ENCODE peak calls at places on chromosomes 13 and 19, in four cellular contexts. L is HCT116, F is K562, T is HepG2. Z is an unnamed sample.

GRCh38 chr19:30170081-30170480 is 202.1 kb upstream of the ZNF536 start:
- DNase-seq in L (no peak), F (no peak), T (no peak), Z (no peak)

GRCh38 chr19:44756089-44756562 is 7.6 kb downstream of the BCL3 start:
- DNase-seq in L (no peak), F (no peak), T (no peak), Z (no peak)

GRCh38 chr19:29741776-29742175 is 26.7 kb upstream of the C19orf12 start:
- DNase-seq in L (no peak), F (no peak), T (no peak), Z (no peak)

GRCh38 chr13:51118809-51119431 is 7.8 kb upstream of the C13orf42 start:
- DNase-seq in L (no peak), F (no peak), T (no peak), Z (no peak)

GRCh38 chr19:4525563-4526002 is 7.3 kb upstream of the PLIN4 start:
- DNase-seq in L (no peak), F (no peak), T (no peak), Z (no peak)

GRCh38 chr19:4357095-4357797 is 13.9 kb downstream of the MPND start:
- DNase-seq in L (no peak), F (no peak), T (no peak), Z (no peak)

GRCh38 chr19:16429066-16429758 is 42.6 kb downstream of the EPS15L1 start:
- DNase-seq in L (no peak), F (no peak), T (no peak), Z (no peak)

GRCh38 chr19:30587869-30588268 is 215.7 kb downstream of the ZNF536 start:
- DNase-seq in L (no peak), F (no peak), T (no peak), Z (no peak)

GRCh38 chr19:47641891-47642485 is 33.1 kb downstream of the BICRA start:
- DNase-seq in L (no peak), F (no peak), T (no peak), Z (no peak)

GRCh38 chr13:103386341-103386740 is 320.1 kb upstream of the SLC10A2 start:
- DNase-seq in L (no peak), F (no peak), T (no peak), Z (no peak)

GRCh38 chr13:43235028-43235427 is 211.6 kb downstream of the DNAJC15 start:
- DNase-seq in L (no peak), F (no peak), T (no peak), Z (no peak)

GRCh38 chr19:41328818-41329220 is 18.8 kb downstream of the CCDC97 start:
- DNase-seq in L (no peak), F (no peak), T (no peak), Z (no peak)

GRCh38 chr13:111927181-111927540 is 139.8 kb upstream of the SOX1 start:
- DNase-seq in L (no peak), F (no peak), T (no peak), Z (no peak)
- TF ChIP-seq SIN3A in L (no peak), F (no peak), T (no peak), Z (no peak)

GRCh38 chr19:33429891-33430673 is 56.6 kb downstream of the CEBPG start:
- DNase-seq in L (no peak), F (no peak), T (no peak), Z (no peak)
- TF ChIP-seq TCF7L2 in L (no peak), F (no peak), T (no peak), Z (no peak)

GRCh38 chr13:110379905-110380341 is 72.8 kb downstream of the COL4A2 start:
- DNase-seq in L (no peak), F (no peak), T (no peak), Z (no peak)
- TF ChIP-seq POLR2AphosphoS5 in L (no peak), F (no peak), T (no peak), Z (no peak)

DNA sequence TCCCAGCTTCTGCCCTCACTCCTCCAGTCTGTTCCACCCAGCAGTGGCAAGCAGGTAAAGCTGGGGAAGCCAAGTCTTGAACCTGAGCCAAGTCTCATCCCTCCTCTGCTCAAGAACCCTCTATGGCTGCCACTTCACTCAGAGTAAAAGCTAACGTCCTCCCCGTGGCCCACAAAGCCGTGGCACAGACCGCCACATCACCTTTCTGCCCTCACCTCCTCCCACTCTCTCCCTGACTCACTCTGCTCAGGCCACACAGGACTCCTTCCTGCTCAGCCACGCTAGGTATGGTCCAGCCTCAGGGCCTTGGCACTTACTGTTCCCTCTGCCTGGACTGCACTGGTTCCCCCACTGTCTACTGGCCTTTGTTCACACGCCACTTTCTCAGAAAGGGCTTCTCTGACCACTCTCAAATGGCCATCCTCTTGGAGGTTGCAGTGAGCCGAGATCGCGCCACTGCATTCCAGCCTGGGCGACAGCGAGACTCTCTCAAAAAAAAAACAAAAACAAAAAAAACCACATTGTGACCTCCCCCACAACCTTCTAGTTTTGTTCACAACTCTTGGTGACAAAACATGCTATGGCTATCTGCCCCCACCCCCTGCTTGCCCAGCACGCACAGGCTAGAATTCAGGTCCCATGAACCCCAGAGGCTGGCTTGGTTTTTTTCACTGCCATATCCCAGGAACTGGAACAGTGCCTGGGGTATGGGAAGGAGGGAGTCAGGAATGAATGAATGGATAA is 15.8 kb downstream of the NDUFB7 start:
- DNase-seq in L (no peak), F (no peak), T (no peak), Z (no peak)
- TF ChIP-seq SIN3A in L (no peak), F (no peak), T (no peak), Z (no peak)

GRCh38 chr13:83907196-83907989 is 25.1 kb upstream of the SLITRK1 start:
- DNase-seq in L (no peak), F (no peak), T (no peak), Z (no peak)
- TF ChIP-seq TCF7L2 in L (no peak), F (no peak), T (no peak), Z (no peak)

DNA sequence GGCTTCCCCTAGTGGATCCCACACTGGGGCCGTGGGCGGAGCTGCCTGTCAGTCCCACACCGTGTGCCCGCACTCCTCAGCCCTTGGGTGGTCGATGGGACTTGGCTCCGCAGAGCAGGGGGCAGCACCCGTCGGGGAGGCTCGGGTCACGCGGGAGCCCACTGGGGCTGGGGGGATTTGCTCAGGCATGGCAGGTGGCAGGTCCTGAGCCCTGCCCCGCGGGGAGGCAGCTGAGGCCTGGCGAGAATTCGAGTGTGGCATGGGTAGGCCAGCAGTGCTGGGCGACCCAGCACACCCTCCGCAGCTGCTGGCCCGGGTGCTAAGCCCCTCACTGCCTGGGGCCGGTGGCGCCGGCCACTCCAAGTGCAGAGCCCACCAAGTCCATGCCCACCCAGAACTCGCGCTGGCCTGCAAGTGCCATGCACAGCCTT is 481.7 kb upstream of the PRR20A start:
- DNase-seq in L (no peak), F (no peak), T (no peak), Z (no peak)
- TF ChIP-seq POLR2AphosphoS5 in L (no peak), F (no peak), T (no peak), Z (no peak)

GRCh38 chr13:41546372-41547252 is 89.3 kb downstream of the RGCC start:
- DNase-seq in L (no peak), F (no peak), T (peak), Z (no peak)
- TF ChIP-seq SIN3A in L (no peak), F (no peak), T (no peak), Z (no peak)

Z was measured in Panc1.